ENCODE peak calls at places on chromosomes 12 and 14, in five cellular contexts. S is ovary, K is OCI-LY7, P is fibroblast of the aortic adventitia, A is adrenal gland. L is an unnamed sample.

GRCh38 chr12:51976376-51977160 is 25.1 kb downstream of the ACVR1B start:
- DNase-seq in S (no peak), A (no peak), K (no peak), P (peak), L (peak)

GRCh38 chr14:73365727-73366126 is 92.6 kb downstream of the NUMB start:
- DNase-seq in K (no peak), S (no peak), P (peak), A (no peak), L (peak)

GRCh38 chr12:63093711-63094110 is 57.3 kb downstream of the AVPR1A start:
- DNase-seq in S (no peak), P (no peak), A (no peak), K (no peak), L (no peak)

GRCh38 chr12:108004368-108004767 is 124.7 kb upstream of the WSCD2 start:
- DNase-seq in S (no peak), P (no peak), A (no peak), K (peak), L (peak)

GRCh38 chr12:12387521-12387920 is 30.6 kb downstream of the BORCS5 start:
- DNase-seq in S (no peak), A (peak), P (peak), K (no peak), L (peak)

GRCh38 chr12:85484387-85484786 is 204.4 kb downstream of the ALX1 start:
- DNase-seq in K (no peak), S (no peak), P (no peak), A (no peak), L (no peak)

GRCh38 chr14:100054553-100055075 is 10.6 kb upstream of the EVL start:
- DNase-seq in A (no peak), P (no peak), S (no peak), K (no peak), L (no peak)

GRCh38 chr14:50344831-50345563 is 32.9 kb downstream of the DMAC2L start:
- DNase-seq in K (no peak), P (no peak), A (no peak), S (no peak), L (peak)

GRCh38 chr12:113259499-113259953 is 38.3 kb downstream of the TPCN1 start:
- DNase-seq in A (peak), K (no peak), P (peak), S (peak), L (peak)

GRCh38 chr14:75527449-75528163 is 5.3 kb downstream of the BATF start:
- DNase-seq in S (no peak), P (no peak), K (no peak), A (no peak), L (no peak)

GRCh38 chr14:75531660-75532317 is 9.5 kb downstream of the BATF start:
- DNase-seq in P (peak), K (no peak), S (no peak), A (no peak), L (no peak)

GRCh38 chr14:75533791-75534190 is 11.5 kb downstream of the BATF start:
- DNase-seq in S (no peak), A (no peak), K (no peak), P (no peak), L (no peak)

GRCh38 chr14:75535164-75535898 is 13.1 kb downstream of the BATF start:
- DNase-seq in S (no peak), A (no peak), K (no peak), P (no peak), L (no peak)

GRCh38 chr14:75531256-75531655 is 9.0 kb downstream of the BATF start:
- DNase-seq in P (no peak), K (no peak), A (no peak), S (no peak), L (peak)
- H3K4me3 ChIP-seq in P (no peak), K (no peak), A (no peak), S (no peak), L (no peak)

GRCh38 chr12:57477710-57478681 is 1.7 kb downstream of the ARHGAP9 start:
- DNase-seq in S (no peak), K (peak), P (no peak), A (peak), L (peak)

GRCh38 chr12:57476162-57476992 is 3.3 kb downstream of the ARHGAP9 start:
- DNase-seq in P (no peak), K (peak), S (no peak), A (no peak), L (no peak)

GRCh38 chr12:57476993-57477709 is 2.5 kb downstream of the ARHGAP9 start:
- DNase-seq in S (no peak), K (peak), A (no peak), P (no peak), L (no peak)

GRCh38 chr12:57479376-57480115 is at the start of gene ARHGAP9:
- DNase-seq in S (no peak), P (no peak), A (no peak), K (peak), L (peak)

DNA sequence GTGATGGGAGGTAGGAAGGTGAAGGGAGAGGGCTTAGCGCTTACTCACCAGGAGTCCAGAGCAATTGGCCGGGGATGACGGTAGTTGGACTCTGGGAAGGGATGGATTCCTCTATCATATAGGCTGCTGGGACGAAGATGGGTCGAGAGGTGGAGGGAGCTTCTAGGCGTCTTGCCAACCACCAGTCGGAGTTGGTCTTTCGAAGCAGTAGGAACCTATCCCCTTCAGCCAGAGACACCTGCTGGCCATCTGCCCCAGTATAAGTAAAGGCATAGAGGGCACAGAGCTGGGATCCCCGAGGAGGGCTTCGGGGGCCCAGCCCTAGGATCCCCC is 657 bp downstream of the ARHGAP9 start:
- DNase-seq in S (no peak), A (no peak), K (peak), P (no peak), L (no peak)
- TF ChIP-seq CTCF in S (no peak), A (no peak), K (peak), P (no peak), L (no peak)

GRCh38 chr14:103093856-103094405 is 594 bp upstream of the EXOC3L4 start:
- DNase-seq in P (no peak), S (no peak), A (no peak), K (no peak), L (no peak)
- H3K4me3 ChIP-seq in P (no peak), S (no peak), A (no peak), K (no peak), L (no peak)

DNA sequence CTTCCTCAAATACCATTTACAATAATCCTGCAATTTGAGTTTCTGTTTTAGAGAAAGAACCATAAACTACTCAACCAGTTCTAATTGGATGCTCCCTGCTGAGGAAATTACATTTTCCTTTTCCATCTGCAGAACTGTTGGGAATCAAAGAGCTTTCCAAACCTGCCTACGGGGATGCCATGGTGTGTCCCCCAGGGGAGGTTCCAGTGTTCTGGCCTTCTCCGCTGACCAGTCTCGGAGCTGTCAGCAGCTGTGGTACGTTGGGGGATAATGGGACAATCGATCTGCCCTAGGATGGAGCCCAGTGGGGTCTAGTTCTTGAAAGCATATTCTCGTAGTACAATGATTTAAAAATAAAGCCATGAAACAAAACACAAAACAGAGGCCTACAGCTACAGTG is 61.9 kb downstream of the DGLUCY start:
- DNase-seq in P (no peak), K (no peak), A (no peak), S (no peak), L (no peak)
- TF ChIP-seq CTCF in P (no peak), K (no peak), A (no peak), S (no peak), L (no peak)

DNA sequence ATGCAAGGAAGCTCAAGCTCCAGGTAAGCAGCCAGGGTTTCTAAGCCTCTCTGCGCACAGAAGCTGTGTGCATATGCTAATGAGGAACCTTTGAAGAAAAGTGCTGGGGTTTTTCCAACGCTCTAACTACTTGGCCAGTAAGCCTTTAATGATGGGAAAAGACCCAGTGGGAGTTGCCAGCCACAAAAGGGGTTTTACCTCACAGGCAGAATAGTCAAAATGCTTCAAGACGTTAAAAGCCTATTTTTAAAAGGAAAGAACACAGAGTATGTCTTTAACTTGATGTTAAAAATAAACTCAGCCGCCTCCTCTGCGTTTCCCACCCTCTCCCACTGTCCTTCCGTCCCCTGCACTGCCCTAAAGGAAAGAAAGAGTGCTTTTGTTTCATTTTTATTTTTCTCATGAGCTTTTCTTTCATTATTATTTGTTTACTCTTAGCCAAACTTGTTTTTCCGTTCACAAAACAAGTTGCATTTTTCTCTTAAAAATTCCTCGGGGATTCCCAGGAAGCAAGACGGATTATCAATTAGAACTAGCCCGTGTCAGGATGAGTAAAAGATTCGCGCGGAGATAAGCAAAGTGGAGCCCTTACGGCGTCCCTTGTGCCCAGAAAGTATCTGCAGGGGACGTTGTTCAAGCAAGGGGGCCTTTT is 209.8 kb upstream of the NUDT4 start:
- DNase-seq in S (no peak), P (no peak), A (peak), K (peak), L (peak)
- H3K4me3 ChIP-seq in S (peak), P (peak), A (peak), K (peak), L (peak)

DNA sequence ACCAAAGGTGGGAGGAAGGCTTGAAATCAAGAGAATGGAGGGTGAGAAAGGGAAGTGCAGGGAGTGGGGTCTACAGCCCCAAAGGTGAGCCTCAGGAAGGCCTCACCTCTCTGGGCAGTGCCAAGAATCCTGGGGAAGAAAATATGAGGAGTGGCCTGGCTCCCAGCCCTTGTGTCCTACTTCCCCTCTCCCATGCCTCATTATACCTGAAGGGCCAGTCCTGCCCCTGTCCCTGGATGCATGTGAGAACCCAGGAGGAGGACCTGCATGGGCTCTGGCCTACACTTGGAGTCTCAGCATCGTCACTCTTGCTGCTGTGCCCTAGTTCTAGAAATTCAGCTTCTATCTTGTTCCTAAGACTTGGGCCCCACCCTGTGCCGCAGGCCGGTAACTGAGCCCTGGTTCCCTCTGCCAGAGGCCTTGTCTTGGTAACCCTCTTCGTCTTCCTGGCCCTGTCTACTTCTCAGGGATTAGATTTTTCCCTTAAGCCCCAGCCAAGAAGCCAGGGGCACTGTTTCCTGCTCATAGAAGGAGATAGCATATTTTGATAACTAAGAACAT is 10.9 kb upstream of the MYH7 start:
- DNase-seq in A (no peak), S (no peak), P (no peak), K (no peak), L (no peak)
- TF ChIP-seq CTCF in A (no peak), S (no peak), P (no peak), K (no peak), L (no peak)

DNA sequence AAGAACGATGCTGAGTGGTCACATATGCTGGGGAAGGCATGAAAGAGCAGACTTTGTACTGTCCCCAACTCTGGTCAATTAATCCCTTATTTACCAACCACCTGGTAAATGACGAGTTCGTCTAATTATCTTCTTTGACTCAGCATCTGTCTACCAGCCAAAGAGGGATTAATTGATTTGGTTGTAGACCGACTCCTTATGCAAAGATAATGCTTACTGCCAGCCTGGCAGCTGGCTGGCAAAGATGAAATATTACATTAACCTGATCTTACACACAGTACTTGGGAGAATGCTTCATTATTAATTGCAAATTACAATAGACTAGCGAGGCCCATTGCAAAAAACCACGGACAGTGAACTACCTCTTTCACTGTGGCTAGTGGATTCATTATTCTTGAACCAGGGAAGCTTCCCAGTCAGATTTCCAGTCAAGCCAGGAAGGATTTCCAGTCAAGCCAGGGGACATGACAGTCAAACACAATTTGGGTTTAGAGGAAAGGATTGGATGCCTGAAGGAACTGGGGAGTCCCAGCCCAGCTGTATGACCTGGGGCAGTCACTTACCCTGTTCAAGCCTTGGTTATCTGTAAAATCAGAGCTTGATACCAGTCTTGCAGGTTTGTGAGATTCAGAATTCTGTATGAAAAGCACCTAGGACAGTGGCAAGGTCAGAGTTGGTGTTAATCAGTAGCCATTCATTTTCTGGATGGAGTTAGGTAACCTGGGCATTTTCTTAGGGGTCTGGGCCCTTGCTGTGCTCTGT is 152.5 kb downstream of the CHST11 start:
- DNase-seq in P (no peak), S (no peak), K (no peak), A (no peak), L (no peak)
- H3K4me3 ChIP-seq in P (no peak), S (no peak), K (no peak), A (no peak), L (no peak)

GRCh38 chr12:25730489-25731349 is 177.6 kb upstream of the LMNTD1 start:
- DNase-seq in S (no peak), K (no peak), A (no peak), P (no peak), L (no peak)
- TF ChIP-seq CTCF in S (no peak), K (no peak), A (no peak), P (no peak), L (no peak)

DNA sequence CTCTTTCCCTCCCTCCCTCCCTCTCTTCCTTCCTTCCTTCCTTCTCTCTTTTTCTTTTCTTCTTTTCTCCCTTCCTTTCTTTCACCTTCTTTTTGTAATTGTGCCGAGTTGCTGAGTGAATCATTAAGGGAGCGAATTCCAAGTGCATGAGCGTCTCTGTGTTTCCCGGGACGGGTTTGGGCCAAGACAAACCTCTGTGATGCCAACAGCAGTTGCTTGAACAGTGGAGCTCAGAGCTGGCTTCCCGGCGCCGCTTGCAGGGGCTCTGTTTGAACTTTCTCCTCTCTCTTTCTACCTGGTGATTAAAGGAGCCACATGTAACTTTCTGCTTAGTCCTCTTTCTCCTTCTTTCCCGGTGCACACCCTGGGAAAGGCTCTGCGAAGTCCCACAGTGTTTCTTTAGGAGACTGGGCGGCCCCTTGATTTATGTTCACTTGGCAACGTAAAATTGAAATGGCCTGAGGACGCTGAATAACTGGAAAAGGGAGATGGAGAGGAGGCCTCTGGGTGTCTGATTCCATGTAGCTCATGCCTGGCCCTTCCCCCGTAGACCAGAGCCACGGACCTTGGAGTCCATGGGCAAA is 33.7 kb upstream of the MAP1LC3B2 start:
- DNase-seq in S (peak), P (peak), K (no peak), A (peak), L (peak)
- H3K4me3 ChIP-seq in S (peak), P (peak), K (no peak), A (no peak), L (peak)